ENCODE peak calls at places on chromosomes 7 and 10, in nine cellular contexts. One of them, this sample, is unnamed.

GRCh38 chr7:102125127-102125561 is 161.5 kb upstream of the SH2B2 start:
- DNase-seq in HCT116: peak; percentile 79
- DNase-seq in IMR-90: peak; percentile 93
- DNase-seq in upper lobe of left lung: peak; percentile 81
- DNase-seq in tibial nerve: peak; percentile 60
- DNase-seq in A549: peak; percentile 83
- DNase-seq in esophagus squamous epithelium: no peak
- DNase-seq in spleen: peak; percentile 67
- DNase-seq in adrenal gland: peak; percentile 78
- DNase-seq in this sample: peak; percentile 55

GRCh38 chr7:55307123-55307916 is 57.8 kb upstream of the LANCL2 start:
- DNase-seq in A549: no peak
- DNase-seq in adrenal gland: no peak
- DNase-seq in HCT116: peak; percentile 3
- DNase-seq in esophagus squamous epithelium: no peak
- DNase-seq in tibial nerve: no peak
- DNase-seq in upper lobe of left lung: no peak
- DNase-seq in spleen: no peak
- DNase-seq in IMR-90: peak; percentile 12
- DNase-seq in this sample: no peak

GRCh38 chr7:151181011-151181431 is 6.0 kb downstream of the ASB10 start:
- DNase-seq in IMR-90: no peak
- DNase-seq in HCT116: no peak
- DNase-seq in esophagus squamous epithelium: no peak
- DNase-seq in adrenal gland: no peak
- DNase-seq in spleen: peak; percentile 67
- DNase-seq in A549: no peak
- DNase-seq in upper lobe of left lung: peak; percentile 81
- DNase-seq in tibial nerve: no peak
- DNase-seq in this sample: no peak

GRCh38 chr7:49187543-49188268 is 263.4 kb downstream of the CDC14C start:
- DNase-seq in esophagus squamous epithelium: no peak
- DNase-seq in adrenal gland: no peak
- DNase-seq in tibial nerve: no peak
- DNase-seq in upper lobe of left lung: no peak
- DNase-seq in IMR-90: no peak
- DNase-seq in spleen: no peak
- DNase-seq in HCT116: no peak
- DNase-seq in A549: no peak
- DNase-seq in this sample: no peak

GRCh38 chr7:150944066-150945042 is 33.8 kb downstream of the KCNH2 start:
- DNase-seq in esophagus squamous epithelium: no peak
- DNase-seq in A549: no peak
- DNase-seq in adrenal gland: no peak
- DNase-seq in spleen: peak; percentile 60
- DNase-seq in IMR-90: no peak
- DNase-seq in tibial nerve: peak; percentile 4
- DNase-seq in HCT116: no peak
- DNase-seq in upper lobe of left lung: no peak
- DNase-seq in this sample: no peak

GRCh38 chr10:16674147-16674703 is 143.0 kb downstream of the RSU1 start:
- DNase-seq in A549: no peak
- DNase-seq in tibial nerve: no peak
- DNase-seq in spleen: no peak
- DNase-seq in IMR-90: no peak
- DNase-seq in HCT116: no peak
- DNase-seq in upper lobe of left lung: no peak
- DNase-seq in adrenal gland: no peak
- DNase-seq in esophagus squamous epithelium: no peak
- DNase-seq in this sample: no peak

GRCh38 chr10:121524138-121524817 is 74.0 kb downstream of the FGFR2 start:
- DNase-seq in A549: no peak
- DNase-seq in esophagus squamous epithelium: no peak
- DNase-seq in tibial nerve: no peak
- DNase-seq in spleen: no peak
- DNase-seq in HCT116: no peak
- DNase-seq in upper lobe of left lung: peak; percentile 41
- DNase-seq in IMR-90: no peak
- DNase-seq in adrenal gland: no peak
- DNase-seq in this sample: no peak

GRCh38 chr10:84523509-84523908 is 195.1 kb downstream of the CCSER2 start:
- DNase-seq in spleen: no peak
- DNase-seq in esophagus squamous epithelium: no peak
- DNase-seq in IMR-90: no peak
- DNase-seq in HCT116: no peak
- DNase-seq in A549: no peak
- DNase-seq in tibial nerve: no peak
- DNase-seq in adrenal gland: no peak
- DNase-seq in upper lobe of left lung: no peak
- DNase-seq in this sample: no peak

GRCh38 chr7:20785211-20786048 is 1.3 kb downstream of the SP8 start:
- DNase-seq in tibial nerve: no peak
- DNase-seq in IMR-90: no peak
- DNase-seq in adrenal gland: no peak
- DNase-seq in A549: no peak
- DNase-seq in esophagus squamous epithelium: no peak
- DNase-seq in upper lobe of left lung: peak; percentile 85
- DNase-seq in HCT116: no peak
- DNase-seq in spleen: no peak
- DNase-seq in this sample: no peak

GRCh38 chr7:117458977-117459583 is 20.7 kb upstream of the CFTR start:
- DNase-seq in HCT116: peak; percentile 21
- DNase-seq in IMR-90: peak; percentile 44
- DNase-seq in adrenal gland: no peak
- DNase-seq in upper lobe of left lung: no peak
- DNase-seq in spleen: no peak
- DNase-seq in tibial nerve: no peak
- DNase-seq in A549: no peak
- DNase-seq in esophagus squamous epithelium: no peak
- DNase-seq in this sample: no peak

GRCh38 chr7:133489906-133490305 is 237.0 kb downstream of the EXOC4 start:
- DNase-seq in upper lobe of left lung: no peak
- DNase-seq in A549: no peak
- DNase-seq in HCT116: no peak
- DNase-seq in esophagus squamous epithelium: no peak
- DNase-seq in tibial nerve: no peak
- DNase-seq in adrenal gland: no peak
- DNase-seq in spleen: no peak
- DNase-seq in IMR-90: no peak
- DNase-seq in this sample: no peak

GRCh38 chr7:116334555-116334954 is 124.2 kb downstream of the TES start:
- DNase-seq in upper lobe of left lung: no peak
- DNase-seq in A549: no peak
- DNase-seq in IMR-90: peak; percentile 71
- DNase-seq in adrenal gland: no peak
- DNase-seq in spleen: no peak
- DNase-seq in tibial nerve: no peak
- DNase-seq in HCT116: no peak
- DNase-seq in esophagus squamous epithelium: no peak
- DNase-seq in this sample: no peak

GRCh38 chr10:103353281-103353680 is 2.3 kb upstream of the PCGF6 start:
- DNase-seq in adrenal gland: no peak
- DNase-seq in spleen: no peak
- DNase-seq in tibial nerve: no peak
- DNase-seq in upper lobe of left lung: no peak
- DNase-seq in esophagus squamous epithelium: no peak
- DNase-seq in IMR-90: no peak
- DNase-seq in HCT116: no peak
- DNase-seq in A549: no peak
- DNase-seq in this sample: no peak

GRCh38 chr7:74454059-74454947 is 597 bp downstream of the GTF2IRD1 start:
- DNase-seq in HCT116: no peak
- DNase-seq in IMR-90: no peak
- DNase-seq in A549: no peak
- DNase-seq in spleen: no peak
- DNase-seq in adrenal gland: peak; percentile 64
- DNase-seq in tibial nerve: no peak
- DNase-seq in esophagus squamous epithelium: no peak
- DNase-seq in upper lobe of left lung: peak; percentile 87
- DNase-seq in this sample: no peak

GRCh38 chr7:98283887-98284222 is 2.4 kb downstream of the BRI3 start:
- DNase-seq in upper lobe of left lung: no peak
- DNase-seq in tibial nerve: no peak
- DNase-seq in esophagus squamous epithelium: no peak
- DNase-seq in spleen: no peak
- DNase-seq in HCT116: no peak
- DNase-seq in adrenal gland: no peak
- DNase-seq in IMR-90: no peak
- DNase-seq in A549: no peak
- DNase-seq in this sample: no peak

DNA sequence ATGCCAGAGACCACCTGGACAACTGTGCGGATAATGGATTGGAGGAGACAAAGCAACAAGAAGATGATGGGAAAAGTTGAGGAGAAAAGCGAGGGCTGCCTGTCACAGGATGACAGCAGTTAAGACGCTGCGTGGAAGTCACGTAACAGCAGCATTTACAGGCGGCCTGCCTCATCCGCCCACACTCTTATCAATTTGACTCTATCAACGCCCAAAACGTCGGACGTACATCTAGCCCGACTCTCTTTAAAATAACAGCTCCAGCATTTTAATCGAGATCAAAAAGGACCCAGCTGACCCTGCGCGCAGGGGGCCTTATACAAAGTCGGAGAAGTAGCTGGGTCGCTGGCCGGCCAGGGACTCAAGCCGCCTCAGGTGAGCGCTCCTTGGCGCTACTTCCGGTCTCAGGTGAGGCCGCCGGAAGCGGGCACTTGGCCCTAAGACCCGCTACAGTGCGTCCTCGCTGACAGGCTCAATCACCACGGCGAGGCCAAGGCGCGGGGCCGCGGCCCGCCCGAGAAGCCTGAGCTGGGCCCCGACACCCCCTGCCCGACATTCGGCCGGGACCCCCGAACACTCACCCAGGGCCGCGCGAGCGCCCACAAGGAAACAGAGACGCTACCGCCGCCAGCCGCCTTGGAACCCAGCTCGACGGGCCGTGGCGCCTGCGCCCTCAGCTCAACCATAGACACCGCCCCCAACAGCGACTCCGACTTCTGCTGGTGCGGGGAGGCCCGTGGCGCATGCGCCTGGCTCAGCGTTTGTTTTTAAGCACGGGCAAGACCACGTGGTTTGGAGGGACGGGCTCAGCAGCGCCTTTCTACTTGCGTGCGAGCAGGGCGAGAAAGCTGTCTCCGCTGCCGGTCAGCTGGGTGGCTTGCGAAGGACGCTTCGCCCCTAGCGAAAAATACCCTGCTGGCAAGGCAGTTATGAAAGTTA is at the start of gene ERCC6:
- DNase-seq in spleen: peak; percentile 99
- DNase-seq in adrenal gland: peak; percentile 97
- DNase-seq in HCT116: peak; percentile 94
- DNase-seq in IMR-90: peak; percentile 98
- DNase-seq in A549: peak; percentile 99
- DNase-seq in esophagus squamous epithelium: peak; percentile 85
- DNase-seq in upper lobe of left lung: peak; percentile 98
- DNase-seq in tibial nerve: peak; percentile 96
- DNase-seq in this sample: peak; percentile 98
- TF ChIP-seq POLR2A in spleen: peak; percentile 35
- TF ChIP-seq POLR2A in adrenal gland: no peak
- TF ChIP-seq POLR2A in HCT116: peak; percentile 84
- TF ChIP-seq POLR2A in IMR-90: peak; percentile 84
- TF ChIP-seq POLR2A in A549: peak; percentile 76
- TF ChIP-seq POLR2A in esophagus squamous epithelium: peak; percentile 79
- TF ChIP-seq POLR2A in upper lobe of left lung: no peak
- TF ChIP-seq POLR2A in tibial nerve: peak; percentile 82
- TF ChIP-seq POLR2A in this sample: peak; percentile 79

DNA sequence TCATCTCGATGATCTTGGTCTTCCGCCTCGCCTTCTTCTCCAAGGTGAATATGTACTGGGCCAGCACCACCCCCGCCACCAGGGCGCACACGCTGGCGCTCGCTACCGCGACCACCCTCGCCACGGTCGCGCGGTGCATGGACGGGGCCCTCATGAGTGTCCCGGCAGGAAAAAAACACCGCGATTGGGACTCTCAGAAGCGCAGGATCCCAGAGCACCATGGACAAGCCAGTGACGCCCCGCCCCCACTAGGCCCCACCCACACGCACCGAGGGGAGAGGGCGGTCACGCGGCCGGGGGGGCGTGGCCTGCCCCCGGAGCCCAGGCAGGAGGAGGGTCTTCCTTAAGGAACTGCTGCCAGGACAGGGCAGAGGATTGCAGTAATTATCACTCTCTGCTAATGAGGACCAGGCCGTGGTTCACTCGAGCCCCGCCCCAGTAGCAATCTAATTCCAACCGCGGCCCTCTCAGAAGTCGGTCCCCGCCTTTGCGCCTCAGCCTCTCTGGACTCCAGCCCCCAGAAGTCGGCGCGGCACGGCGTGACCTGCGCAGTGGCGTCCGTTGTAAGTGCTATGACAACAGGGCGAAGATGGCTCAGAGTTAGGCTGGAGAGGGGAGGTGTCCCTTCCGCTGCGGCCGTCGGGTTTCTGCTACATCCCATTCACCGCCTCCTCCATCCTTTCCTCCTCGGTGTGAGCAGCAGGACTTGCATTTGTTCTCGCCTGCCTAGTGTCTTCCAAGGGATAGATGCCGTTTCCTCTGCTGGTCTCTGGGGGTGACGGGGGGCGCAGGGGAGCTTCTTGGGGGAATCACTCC is at the start of gene BBS9:
- DNase-seq in A549: peak; percentile 92
- DNase-seq in tibial nerve: peak; percentile 92
- DNase-seq in adrenal gland: peak; percentile 96
- DNase-seq in upper lobe of left lung: peak; percentile 99
- DNase-seq in esophagus squamous epithelium: peak; percentile 80
- DNase-seq in IMR-90: peak; percentile 90
- DNase-seq in HCT116: peak; percentile 88
- DNase-seq in spleen: peak; percentile 98
- DNase-seq in this sample: peak; percentile 86
- TF ChIP-seq CTCF in A549: no peak
- TF ChIP-seq CTCF in tibial nerve: no peak
- TF ChIP-seq CTCF in adrenal gland: no peak
- TF ChIP-seq CTCF in upper lobe of left lung: no peak
- TF ChIP-seq CTCF in esophagus squamous epithelium: no peak
- TF ChIP-seq CTCF in IMR-90: no peak
- TF ChIP-seq CTCF in HCT116: no peak
- TF ChIP-seq CTCF in spleen: no peak
- TF ChIP-seq CTCF in this sample: peak; percentile 5

GRCh38 chr7:122013070-122013469 is 131.0 kb downstream of the AASS start:
- DNase-seq in spleen: no peak
- DNase-seq in A549: no peak
- DNase-seq in upper lobe of left lung: no peak
- DNase-seq in HCT116: no peak
- DNase-seq in IMR-90: no peak
- DNase-seq in adrenal gland: no peak
- DNase-seq in tibial nerve: no peak
- DNase-seq in esophagus squamous epithelium: no peak
- DNase-seq in this sample: no peak
- H3K4me3 ChIP-seq in spleen: no peak overlapping the region
- H3K4me3 ChIP-seq in A549: no peak overlapping the region
- H3K4me3 ChIP-seq in upper lobe of left lung: no peak overlapping the region
- H3K4me3 ChIP-seq in HCT116: no peak overlapping the region
- H3K4me3 ChIP-seq in IMR-90: no peak overlapping the region
- H3K4me3 ChIP-seq in adrenal gland: no peak overlapping the region
- H3K4me3 ChIP-seq in tibial nerve: no peak overlapping the region
- H3K4me3 ChIP-seq in esophagus squamous epithelium: no peak overlapping the region
- H3K4me3 ChIP-seq in this sample: no peak overlapping the region

GRCh38 chr7:44967571-44968446 is 11.0 kb downstream of the MYO1G start:
- DNase-seq in tibial nerve: no peak
- DNase-seq in HCT116: no peak
- DNase-seq in spleen: peak; percentile 74
- DNase-seq in A549: peak; percentile 26
- DNase-seq in upper lobe of left lung: peak; percentile 69
- DNase-seq in adrenal gland: peak; percentile 25
- DNase-seq in IMR-90: no peak
- DNase-seq in esophagus squamous epithelium: no peak
- DNase-seq in this sample: peak; percentile 11
- TF ChIP-seq POLR2A in tibial nerve: no peak
- TF ChIP-seq POLR2A in HCT116: no peak
- TF ChIP-seq POLR2A in spleen: no peak
- TF ChIP-seq POLR2A in A549: no peak
- TF ChIP-seq POLR2A in upper lobe of left lung: no peak
- TF ChIP-seq POLR2A in adrenal gland: no peak
- TF ChIP-seq POLR2A in IMR-90: no peak
- TF ChIP-seq POLR2A in esophagus squamous epithelium: no peak
- TF ChIP-seq POLR2A in this sample: no peak